ENCODE peak calls at places on chromosome 10, in nine cellular contexts. N is NCI-H82; O is hypothalamus; I is stimulated activated CD4-positive, alpha-beta T cell treated with anti-CD3 and anti-CD28 coated beads, Interleukin-2, amount 100 ng/mL, for 24 hours; B is KBM-7; L is activated CD4-positive, alpha-beta T cell treated with anti-CD3 and anti-CD28 coated beads for 24 hours; Q is G401; A is NCI-H345; W is dorsolateral prefrontal cortex. F is an unnamed sample.

GRCh38 chr10:68492118-68492517 is 20.3 kb upstream of the DNA2 start:
- DNase-seq in N (no peak), O (no peak), I (no peak), B (no peak), L (no peak), Q (no peak), A (no peak), W (no peak), F (no peak)

GRCh38 chr10:127649642-127650041 is 87.3 kb upstream of the FOXI2 start:
- DNase-seq in N (peak), O (no peak), I (no peak), B (peak), L (no peak), Q (peak), A (no peak), W (no peak), F (no peak)

GRCh38 chr10:89100680-89101079 is 106.4 kb downstream of the CH25H start:
- DNase-seq in N (no peak), O (no peak), I (no peak), B (no peak), L (no peak), Q (no peak), A (no peak), W (no peak), F (no peak)

GRCh38 chr10:90437452-90437851 is 420.4 kb downstream of the HTR7 start:
- DNase-seq in N (no peak), O (no peak), I (no peak), B (no peak), L (no peak), Q (no peak), A (no peak), W (no peak), F (no peak)

GRCh38 chr10:117533507-117534281 is 8.9 kb upstream of the EMX2 start:
- DNase-seq in N (no peak), O (no peak), I (no peak), B (peak), L (no peak), Q (no peak), A (no peak), W (no peak), F (no peak)

GRCh38 chr10:99661370-99661749 is 2.1 kb downstream of the ENTPD7 start:
- DNase-seq in N (no peak), O (no peak), I (no peak), B (no peak), L (no peak), Q (no peak), A (no peak), W (no peak), F (no peak)

GRCh38 chr10:98209441-98209840 is 58.6 kb downstream of the LOXL4 start:
- DNase-seq in N (no peak), O (no peak), I (no peak), B (no peak), L (no peak), Q (no peak), A (no peak), W (no peak), F (no peak)

GRCh38 chr10:132069122-132069848 is 3.5 kb downstream of the JAKMIP3 start:
- DNase-seq in N (no peak), O (no peak), I (no peak), B (no peak), L (no peak), Q (no peak), A (no peak), W (no peak), F (no peak)

GRCh38 chr10:3745582-3745981 is 39.4 kb downstream of the KLF6 start:
- DNase-seq in N (peak), O (no peak), I (peak), B (no peak), L (no peak), Q (no peak), A (peak), W (no peak), F (no peak)

GRCh38 chr10:2201534-2202104 is 464.3 kb upstream of the ADARB2 start:
- DNase-seq in N (no peak), O (no peak), I (no peak), B (no peak), L (no peak), Q (no peak), A (no peak), W (no peak), F (no peak)

GRCh38 chr10:9253121-9253520 is 1198.6 kb downstream of the GATA3 start:
- DNase-seq in N (peak), O (no peak), I (no peak), B (no peak), L (no peak), Q (no peak), A (no peak), W (no peak), F (no peak)

GRCh38 chr10:7525314-7526016 is 114.6 kb upstream of the SFMBT2 start:
- DNase-seq in N (peak), O (peak), I (peak), B (peak), L (peak), Q (peak), A (peak), W (no peak), F (peak)

GRCh38 chr10:86287422-86287793 is 79.2 kb downstream of the GRID1 start:
- DNase-seq in N (no peak), O (no peak), I (no peak), B (no peak), L (no peak), Q (no peak), A (no peak), W (no peak), F (no peak)

GRCh38 chr10:88687853-88688467 is 18.1 kb upstream of the LIPK start:
- DNase-seq in N (peak), O (no peak), I (no peak), B (peak), L (no peak), Q (peak), A (peak), W (no peak), F (no peak)

GRCh38 chr10:61786728-61787127 is 114.8 kb upstream of the ARID5B start:
- DNase-seq in N (no peak), O (no peak), I (no peak), B (no peak), L (no peak), Q (no peak), A (no peak), W (no peak), F (no peak)

GRCh38 chr10:33041783-33042437 is 83.9 kb upstream of the ITGB1 start:
- DNase-seq in N (peak), O (no peak), I (no peak), B (no peak), L (no peak), Q (no peak), A (peak), W (no peak), F (no peak)

GRCh38 chr10:128173383-128173782 is 47.2 kb upstream of the MKI67 start:
- DNase-seq in N (no peak), O (no peak), I (no peak), B (no peak), L (no peak), Q (no peak), A (no peak), W (no peak), F (no peak)

GRCh38 chr10:129877773-129878371 is 86.2 kb downstream of the EBF3 start:
- DNase-seq in N (peak), O (no peak), I (peak), B (peak), L (peak), Q (no peak), A (no peak), W (no peak), F (peak)

GRCh38 chr10:132590752-132591121 is 53.1 kb downstream of the INPP5A start:
- DNase-seq in N (no peak), O (no peak), I (no peak), B (no peak), L (no peak), Q (no peak), A (no peak), W (no peak), F (no peak)

GRCh38 chr10:25651534-25651933 is 282.5 kb upstream of the MYO3A start:
- DNase-seq in N (no peak), O (no peak), I (no peak), B (no peak), L (no peak), Q (no peak), A (no peak), W (no peak), F (no peak)

GRCh38 chr10:68106656-68107055 is 2.6 kb upstream of the MYPN start:
- DNase-seq in N (no peak), O (no peak), I (no peak), B (no peak), L (no peak), Q (no peak), A (no peak), W (no peak), F (no peak)

GRCh38 chr10:127832456-127832855 is 60.3 kb downstream of the CLRN3 start:
- DNase-seq in N (no peak), O (no peak), I (no peak), B (no peak), L (no peak), Q (no peak), A (no peak), W (no peak), F (no peak)

GRCh38 chr10:91032614-91033248 is 111.8 kb upstream of the ANKRD1 start:
- DNase-seq in N (no peak), O (no peak), I (no peak), B (no peak), L (no peak), Q (no peak), A (no peak), W (no peak), F (no peak)

F was measured in stimulated activated naive CD4-positive, alpha-beta T cell treated with Interleukin-2 at 50 U/mL for 16 hours.